ENCODE peak calls at places on chromosomes 11 and 22, in ten cellular contexts. N, Y, V, X, U, D, A, I, J and O are unnamed samples.

GRCh38 chr11:2815762-2816496 is 69.6 kb downstream of the CDKN1C start:
- DNase-seq in X (no peak), N (no peak), Y (no peak), V (no peak), I (no peak), A (no peak), U (no peak), J (no peak), D (no peak), O (no peak)

GRCh38 chr11:414333-414857 is 404 bp downstream of the SIGIRR start:
- DNase-seq in Y (no peak), J (no peak), V (no peak), I (no peak), N (no peak), X (no peak), D (no peak), U (no peak), A (no peak), O (no peak)

GRCh38 chr11:78221396-78222315 is 32.9 kb downstream of the USP35 start:
- DNase-seq in V (no peak), U (peak), X (no peak), A (no peak), I (no peak), N (no peak), Y (no peak), D (no peak), J (no peak), O (no peak)

GRCh38 chr11:57406337-57406904 is 16.0 kb upstream of the PRG2 start:
- DNase-seq in N (peak), I (no peak), A (no peak), U (no peak), X (no peak), J (no peak), Y (no peak), D (no peak), V (peak), O (no peak)

GRCh38 chr11:33543823-33544222 is 156.8 kb downstream of the C11orf91 start:
- DNase-seq in J (no peak), I (no peak), D (no peak), N (no peak), Y (no peak), V (peak), A (peak), U (no peak), X (no peak), O (no peak)

GRCh38 chr11:21582791-21583190 is 610.1 kb upstream of the ANO5 start:
- DNase-seq in X (no peak), N (no peak), D (no peak), J (no peak), V (no peak), Y (no peak), I (no peak), U (no peak), A (no peak), O (no peak)

GRCh38 chr11:127420139-127420538 is 419.6 kb upstream of the KIRREL3 start:
- DNase-seq in Y (no peak), J (no peak), A (no peak), V (no peak), N (no peak), I (no peak), U (no peak), D (no peak), X (no peak), O (no peak)

GRCh38 chr22:35808377-35808776 is 90.7 kb downstream of the APOL5 start:
- DNase-seq in V (no peak), A (no peak), U (no peak), N (no peak), X (no peak), D (no peak), I (no peak), J (no peak), Y (no peak), O (no peak)

GRCh38 chr22:41922336-41922735 is 4.3 kb downstream of the TNFRSF13C start:
- DNase-seq in V (no peak), J (no peak), I (no peak), D (no peak), N (no peak), A (no peak), Y (no peak), X (no peak), U (no peak), O (no peak)

GRCh38 chr11:11125618-11126017 is 227.4 kb downstream of the CSNK2A3 start:
- DNase-seq in A (no peak), N (no peak), V (no peak), I (no peak), U (no peak), D (no peak), Y (no peak), X (no peak), J (no peak), O (no peak)

GRCh38 chr11:123169821-123170220 is 25.2 kb downstream of the CLMP start:
- DNase-seq in N (no peak), V (no peak), X (no peak), D (no peak), I (no peak), Y (no peak), J (no peak), U (no peak), A (no peak), O (no peak)

GRCh38 chr11:95066721-95067041 is at the start of gene SRSF8:
- DNase-seq in X (no peak), A (no peak), N (no peak), D (no peak), Y (no peak), V (peak), I (no peak), J (no peak), U (no peak), O (no peak)

GRCh38 chr22:38862375-38863329 is 9.4 kb downstream of the CBX6 start:
- DNase-seq in X (peak), D (peak), A (no peak), V (no peak), Y (no peak), U (no peak), J (no peak), N (no peak), I (peak), O (no peak)

GRCh38 chr11:87300640-87301381 is 263.1 kb downstream of the TMEM135 start:
- DNase-seq in N (no peak), X (no peak), U (no peak), J (peak), D (no peak), Y (no peak), A (no peak), V (peak), I (no peak), O (no peak)

GRCh38 chr11:66563832-66564231 is 4.6 kb downstream of the CTSF start:
- DNase-seq in I (no peak), D (no peak), U (no peak), A (no peak), N (no peak), X (no peak), J (no peak), Y (no peak), V (no peak), O (no peak)

GRCh38 chr11:66566221-66566620 is 2.2 kb downstream of the CTSF start:
- DNase-seq in V (no peak), D (no peak), A (no peak), Y (no peak), N (no peak), J (no peak), X (no peak), I (no peak), U (no peak), O (no peak)

GRCh38 chr11:66564984-66565383 is 3.4 kb downstream of the CTSF start:
- DNase-seq in X (no peak), U (no peak), Y (no peak), N (no peak), A (no peak), D (no peak), I (no peak), V (no peak), J (no peak), O (no peak)

GRCh38 chr11:66562907-66563583 is 5.4 kb downstream of the CTSF start:
- DNase-seq in V (no peak), U (no peak), A (no peak), J (no peak), N (no peak), Y (no peak), X (no peak), D (no peak), I (no peak), O (no peak)

DNA sequence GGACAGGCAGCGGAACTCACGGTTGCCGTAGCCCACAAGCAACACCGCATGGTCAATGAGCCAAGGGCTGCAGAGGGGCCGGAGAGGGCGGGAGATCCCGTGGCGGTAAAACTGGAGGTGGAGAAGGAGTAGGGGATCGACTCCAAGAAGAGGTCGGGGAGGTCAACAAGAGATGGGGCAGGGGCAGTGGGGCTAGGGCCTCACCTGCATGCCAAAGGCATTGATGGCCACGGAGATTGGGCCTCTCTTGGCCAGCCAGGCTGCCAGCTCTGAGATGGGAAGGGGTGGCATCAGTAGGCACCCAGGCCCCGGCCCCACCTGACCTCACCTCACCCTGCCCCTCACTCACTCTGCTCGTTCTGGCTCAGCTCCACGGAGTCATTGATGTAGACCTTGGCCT is 3.9 kb downstream of the CTSF start:
- DNase-seq in A (no peak), N (no peak), I (no peak), J (no peak), V (no peak), X (no peak), D (no peak), Y (no peak), U (no peak), O (no peak)
- H3K4me3 ChIP-seq in A (no peak), N (no peak), I (no peak), J (no peak), V (no peak), X (no peak), D (no peak), Y (no peak), U (no peak), O (no peak)

GRCh38 chr11:6926208-6927029 is at the start of gene ZNF215:
- DNase-seq in N (peak), D (peak), V (peak), J (peak), I (peak), X (peak), Y (no peak), U (peak), A (peak), O (peak)
- TF ChIP-seq CTCF in N (no peak), D (no peak), V (no peak), J (no peak), I (no peak), X (no peak), Y (no peak), U (no peak), A (no peak), O (no peak)

GRCh38 chr11:72348250-72348649 is 86.1 kb downstream of the CLPB start:
- DNase-seq in Y (no peak), D (no peak), I (no peak), X (no peak), U (no peak), V (no peak), N (no peak), J (no peak), A (no peak), O (no peak)

GRCh38 chr11:72349616-72350218 is 84.6 kb downstream of the CLPB start:
- DNase-seq in D (peak), I (peak), V (no peak), N (no peak), J (no peak), U (no peak), A (no peak), Y (no peak), X (peak), O (no peak)

GRCh38 chr11:72350752-72351151 is 83.6 kb downstream of the CLPB start:
- DNase-seq in V (no peak), D (no peak), U (no peak), N (no peak), I (no peak), J (no peak), Y (no peak), A (no peak), X (no peak), O (no peak)

GRCh38 chr11:72347691-72348090 is 86.6 kb downstream of the CLPB start:
- DNase-seq in N (no peak), I (no peak), Y (no peak), X (no peak), A (no peak), V (no peak), J (no peak), U (no peak), D (no peak), O (no peak)

GRCh38 chr11:72349053-72349452 is 85.3 kb downstream of the CLPB start:
- DNase-seq in D (no peak), I (no peak), J (no peak), A (no peak), Y (no peak), X (no peak), U (no peak), V (no peak), N (no peak), O (no peak)
- H3K4me3 ChIP-seq in D (no peak), I (no peak), J (no peak), A (no peak), Y (no peak), X (no peak), U (no peak), V (no peak), N (no peak), O (no peak)

GRCh38 chr11:76794371-76795284 is 11.5 kb downstream of the TSKU start:
- DNase-seq in U (no peak), A (no peak), N (no peak), X (no peak), I (peak), V (no peak), D (no peak), J (no peak), Y (no peak), O (no peak)
- TF ChIP-seq CTCF in U (no peak), A (no peak), N (no peak), X (no peak), I (no peak), V (no peak), D (no peak), J (no peak), Y (no peak), O (no peak)

GRCh38 chr11:115390441-115390840 is 113.8 kb downstream of the CADM1 start:
- DNase-seq in J (no peak), I (no peak), U (no peak), X (no peak), D (no peak), V (no peak), A (no peak), Y (no peak), N (no peak), O (no peak)
- H3K4me3 ChIP-seq in J (no peak), I (no peak), U (no peak), X (no peak), D (no peak), V (no peak), A (no peak), Y (no peak), N (no peak), O (no peak)

DNA sequence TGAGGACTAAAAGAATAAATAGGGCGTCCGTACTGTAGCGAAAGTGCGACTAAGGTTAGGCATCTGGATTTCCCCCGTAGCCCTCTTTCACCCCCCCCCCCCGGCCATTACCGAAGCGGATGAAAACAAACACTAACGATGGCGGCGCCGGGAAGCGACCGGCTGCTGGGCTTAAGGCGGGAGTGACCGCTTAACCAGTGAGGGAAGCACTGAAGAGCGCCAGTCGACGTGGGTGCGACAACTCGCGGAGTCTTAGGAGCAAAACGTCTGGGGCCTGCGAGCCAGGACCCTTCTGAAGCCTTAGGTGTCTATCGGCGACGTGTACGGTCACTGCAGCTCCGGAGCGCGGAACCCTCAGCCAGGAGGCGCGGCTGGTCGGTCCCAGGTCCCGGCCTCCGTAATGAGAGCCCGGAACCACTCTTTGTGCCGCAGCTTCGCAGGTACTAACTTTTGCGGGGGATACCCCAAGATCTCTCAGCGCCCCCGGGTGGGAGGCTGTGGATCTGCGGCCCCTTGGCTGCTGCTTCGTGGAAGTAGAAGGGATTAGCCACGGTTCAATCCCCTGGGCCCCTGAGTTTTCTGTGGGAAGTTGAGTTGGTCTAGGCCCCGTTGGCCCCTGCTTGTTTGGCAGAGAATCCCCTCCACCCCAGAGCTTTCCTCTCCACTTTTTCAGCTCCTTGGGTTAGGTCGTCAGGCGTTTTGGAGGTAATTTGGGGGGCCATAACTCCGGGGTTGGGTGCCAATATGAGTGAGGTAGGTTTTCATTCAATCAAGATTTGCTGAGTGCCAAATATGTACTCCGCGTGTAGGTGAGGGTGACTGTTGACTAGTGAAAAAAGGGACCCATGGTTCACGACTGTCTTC is at the start of gene ATG13:
- DNase-seq in A (peak), N (peak), V (peak), J (peak), X (peak), I (peak), D (peak), U (peak), Y (peak), O (peak)
- TF ChIP-seq CTCF in A (peak), N (peak), V (peak), J (peak), X (peak), I (peak), D (peak), U (peak), Y (peak), O (peak)

DNA sequence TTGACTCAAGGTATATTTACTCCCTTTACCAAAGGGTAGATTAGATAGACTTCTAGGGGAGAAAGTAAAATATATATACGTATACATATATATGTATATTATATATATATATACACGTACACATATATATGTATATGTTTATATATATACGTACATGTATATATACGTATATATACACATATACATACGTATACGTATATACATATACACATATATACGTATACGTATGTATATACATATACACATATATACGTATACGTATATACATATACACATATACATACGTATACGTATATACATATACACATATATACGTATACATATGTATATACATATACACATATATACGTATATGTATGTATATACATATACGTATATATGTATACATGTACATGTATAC is 430.5 kb upstream of the ANO3 start:
- DNase-seq in V (no peak), I (no peak), J (no peak), D (no peak), N (no peak), Y (no peak), X (no peak), U (no peak), A (no peak), O (no peak)
- H3K4me3 ChIP-seq in V (no peak), I (no peak), J (no peak), D (no peak), N (no peak), Y (no peak), X (no peak), U (no peak), A (no peak), O (no peak)